ENCODE peak calls at places on chromosomes 2 and 18, in five cellular contexts. L, V, T, M and P are unnamed samples. For H3K9me3, the result is how much of the 10 kb centered on the place peaks cover.

GRCh38 chr2:55916473-55917049 is 7.0 kb downstream of the EFEMP1 start:
- DNase-seq in L (no peak), V (peak), T (no peak), M (no peak), P (no peak)

GRCh38 chr2:212421571-212422334 is 116.8 kb downstream of the ERBB4 start:
- DNase-seq in L (no peak), V (peak), T (no peak), M (no peak), P (no peak)

GRCh38 chr2:28956415-28956826 is 24.7 kb upstream of the TOGARAM2 start:
- DNase-seq in L (no peak), V (peak), T (peak), M (no peak), P (peak)

GRCh38 chr18:24492445-24492844 is 32.0 kb downstream of the HRH4 start:
- DNase-seq in L (no peak), V (no peak), T (no peak), M (no peak), P (no peak)

GRCh38 chr18:24763765-24764548 is 303.5 kb downstream of the HRH4 start:
- DNase-seq in L (no peak), V (peak), T (no peak), M (peak), P (no peak)

GRCh38 chr2:196268538-196269338 is 97.4 kb upstream of the STK17B start:
- DNase-seq in L (no peak), V (no peak), T (no peak), M (no peak), P (no peak)

GRCh38 chr18:41624461-41624860 is 330.6 kb upstream of the PIK3C3 start:
- DNase-seq in L (no peak), V (peak), T (no peak), M (no peak), P (no peak)

GRCh38 chr2:67936995-67937394 is 125.8 kb downstream of the C1D start:
- DNase-seq in L (no peak), V (no peak), T (no peak), M (no peak), P (no peak)

GRCh38 chr2:21030983-21031968 is 12.6 kb downstream of the APOB start:
- DNase-seq in L (no peak), V (no peak), T (no peak), M (no peak), P (no peak)

GRCh38 chr2:225010804-225011203 is 31.5 kb downstream of the DOCK10 start:
- DNase-seq in L (no peak), V (peak), T (no peak), M (no peak), P (no peak)

GRCh38 chr2:82128051-82128450 is 1823.5 kb upstream of the LRRTM1 start:
- DNase-seq in L (no peak), V (no peak), T (no peak), M (no peak), P (no peak)
- H3K9me3 ChIP-seq in L (under half), V (under half), T (under half), M (under half), P (under half)

GRCh38 chr18:64276736-64277135 is 127.8 kb upstream of the LINC00305 start:
- DNase-seq in L (no peak), V (no peak), T (no peak), M (peak), P (no peak)
- H3K9me3 ChIP-seq in L (under half), V (under half), T (under half), M (under half), P (under half)

DNA sequence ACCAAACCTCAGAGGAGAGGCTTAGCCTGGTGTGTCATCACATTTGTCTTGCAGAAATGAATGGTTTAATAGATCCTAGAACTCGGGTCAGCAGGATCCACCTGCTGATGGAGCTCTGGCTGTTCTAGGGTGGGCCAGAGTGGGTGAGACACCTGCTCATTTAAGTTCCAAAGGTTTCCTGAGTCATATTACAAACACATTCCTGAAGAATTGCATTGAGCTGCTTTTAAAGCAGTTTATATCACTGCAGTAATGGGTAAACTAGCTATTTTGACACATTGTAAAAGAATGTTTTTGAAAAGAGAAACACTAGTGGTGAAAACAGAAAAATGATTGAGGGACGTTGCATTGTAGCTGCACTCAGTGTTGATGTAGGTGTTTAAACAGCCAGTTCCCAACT is 175.3 kb upstream of the TCF4 start:
- DNase-seq in L (no peak), V (peak), T (no peak), M (no peak), P (no peak)
- H3K9me3 ChIP-seq in L (under half), V (under half), T (under half), M (under half), P (under half)

GRCh38 chr2:89811295-89811694 is 1119.8 kb downstream of the RPIA start:
- DNase-seq in L (no peak), V (no peak), T (no peak), M (no peak), P (no peak)
- H3K9me3 ChIP-seq in L (half or more), V (under half), T (under half), M (under half), P (under half)

GRCh38 chr2:240356700-240357640 is 78.5 kb upstream of the GPC1 start:
- DNase-seq in L (peak), V (no peak), T (no peak), M (peak), P (no peak)

GRCh38 chr2:240353944-240354343 is 81.5 kb upstream of the GPC1 start:
- DNase-seq in L (peak), V (no peak), T (no peak), M (peak), P (peak)

GRCh38 chr2:240357641-240358012 is 77.8 kb upstream of the GPC1 start:
- DNase-seq in L (no peak), V (no peak), T (no peak), M (no peak), P (no peak)

GRCh38 chr2:240355001-240355891 is 80.2 kb upstream of the GPC1 start:
- DNase-seq in L (peak), V (peak), T (no peak), M (peak), P (no peak)

DNA sequence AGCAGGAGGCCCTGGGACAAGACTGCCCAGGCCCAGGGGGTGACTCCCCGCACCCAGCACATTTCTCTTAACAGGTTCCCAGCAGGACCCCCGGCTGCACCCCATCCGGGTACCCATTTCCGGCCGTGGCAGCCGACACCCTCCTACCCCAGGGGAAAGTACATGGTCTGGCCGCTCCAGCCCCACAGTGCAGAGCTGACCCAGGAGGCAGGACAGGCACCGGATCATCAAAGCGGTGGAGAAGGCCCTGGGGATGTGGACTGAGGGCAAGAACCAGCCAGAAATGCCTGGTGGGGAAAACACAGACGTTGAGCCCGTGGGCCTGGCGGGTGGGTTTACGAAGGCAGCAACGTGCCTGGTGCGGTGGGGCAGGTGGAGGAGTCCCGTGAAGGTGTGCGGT is 79.5 kb upstream of the GPC1 start:
- DNase-seq in L (peak), V (no peak), T (no peak), M (peak), P (no peak)
- H3K9me3 ChIP-seq in L (under half), V (under half), T (under half), M (under half), P (under half)

DNA sequence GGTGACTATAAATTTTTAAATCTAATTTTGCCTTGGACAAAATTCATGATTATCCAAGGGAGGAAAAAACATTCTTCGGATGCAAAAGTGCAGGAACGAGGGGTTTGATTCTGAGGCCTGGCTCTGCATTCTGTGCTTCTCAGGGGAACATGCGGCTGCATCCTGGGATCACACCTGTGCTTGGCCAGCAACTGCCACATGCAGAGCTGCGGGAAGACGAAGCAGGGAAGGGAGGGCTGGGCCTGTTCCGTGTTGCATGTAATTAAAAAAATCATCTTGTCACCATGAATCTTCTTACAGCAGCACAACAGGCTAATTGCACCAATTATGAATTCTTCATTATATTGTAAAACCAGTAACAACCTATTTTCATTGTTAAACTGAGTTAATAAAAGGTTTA is 158.0 kb upstream of the ALKAL2 start:
- DNase-seq in L (no peak), V (no peak), T (no peak), M (no peak), P (no peak)
- H3K9me3 ChIP-seq in L (under half), V (under half), T (under half), M (under half), P (under half)